ENCODE peak calls at places on chromosomes 5 and 9, in five cellular contexts. Z, P, L, W and O are unnamed samples.

GRCh38 chr5:159854916-159855315 is 61.4 kb upstream of the ADRA1B start:
- DNase-seq in Z (no peak), P (no peak), L (no peak), W (no peak), O (no peak)

GRCh38 chr5:60671899-60672692 is 27.9 kb downstream of the DEPDC1B start:
- DNase-seq in Z (no peak), P (no peak), L (no peak), W (no peak), O (peak)

GRCh38 chr9:127182901-127183746 is 60.7 kb upstream of the ANGPTL2 start:
- DNase-seq in Z (no peak), P (no peak), L (peak), W (no peak), O (no peak)

GRCh38 chr5:61823796-61824195 is 482.2 kb upstream of the KIF2A start:
- DNase-seq in Z (no peak), P (no peak), L (no peak), W (no peak), O (no peak)

GRCh38 chr9:88593537-88594185 is 58.7 kb downstream of the NXNL2 start:
- DNase-seq in Z (peak), P (peak), L (no peak), W (peak), O (peak)

GRCh38 chr5:129749101-129749500 is 1.2 kb downstream of the MINAR2 start:
- DNase-seq in Z (no peak), P (no peak), L (no peak), W (no peak), O (no peak)

GRCh38 chr5:151680944-151681427 is 5.7 kb downstream of the SPARC start:
- DNase-seq in Z (peak), P (no peak), L (peak), W (no peak), O (no peak)

GRCh38 chr5:55540024-55540423 is 5.3 kb upstream of the PLPP1 start:
- DNase-seq in Z (no peak), P (no peak), L (no peak), W (no peak), O (no peak)

GRCh38 chr5:139457653-139458306 is 4.8 kb downstream of the ECSCR start:
- DNase-seq in Z (no peak), P (no peak), L (peak), W (no peak), O (no peak)

GRCh38 chr9:95124582-95125359 is 192.7 kb downstream of the FANCC start:
- DNase-seq in Z (no peak), P (no peak), L (no peak), W (no peak), O (no peak)

GRCh38 chr5:114822885-114823284 is 346.8 kb downstream of the TRIM36 start:
- DNase-seq in Z (no peak), P (no peak), L (no peak), W (no peak), O (no peak)

GRCh38 chr9:116741742-116742141 is 54.6 kb downstream of the TRIM32 start:
- DNase-seq in Z (no peak), P (no peak), L (no peak), W (no peak), O (no peak)

GRCh38 chr9:6552033-6552737 is 93.3 kb downstream of the GLDC start:
- DNase-seq in Z (no peak), P (peak), L (no peak), W (no peak), O (no peak)

GRCh38 chr9:123637596-123637939 is 281.6 kb downstream of the CRB2 start:
- DNase-seq in Z (no peak), P (no peak), L (no peak), W (no peak), O (no peak)

GRCh38 chr9:6024035-6024554 is 8.7 kb upstream of the RANBP6 start:
- DNase-seq in Z (no peak), P (peak), L (no peak), W (no peak), O (peak)

GRCh38 chr9:90546200-90546599 is 96.4 kb downstream of the DIRAS2 start:
- DNase-seq in Z (no peak), P (no peak), L (no peak), W (no peak), O (peak)

GRCh38 chr5:24747327-24747726 is 102.5 kb upstream of the CDH10 start:
- DNase-seq in Z (no peak), P (no peak), L (no peak), W (no peak), O (no peak)

GRCh38 chr9:134474058-134474370 is 147.8 kb downstream of the RXRA start:
- DNase-seq in Z (peak), P (no peak), L (no peak), W (no peak), O (no peak)

GRCh38 chr9:81814404-81814793 is 113.8 kb upstream of the SPATA31D4 start:
- DNase-seq in Z (no peak), P (no peak), L (no peak), W (no peak), O (no peak)

GRCh38 chr5:18553269-18553668 is 919.0 kb downstream of the TAF11L14 start:
- DNase-seq in Z (no peak), P (no peak), L (no peak), W (no peak), O (no peak)

GRCh38 chr9:133164209-133164590 is 486 bp upstream of the GBGT1 start:
- DNase-seq in Z (no peak), P (no peak), L (no peak), W (no peak), O (no peak)

GRCh38 chr9:125747053-125747764 is at the start of gene PBX3:
- DNase-seq in Z (peak), P (peak), L (peak), W (peak), O (peak)

GRCh38 chr5:67211926-67212325 is 15.3 kb upstream of the CD180 start:
- DNase-seq in Z (no peak), P (no peak), L (peak), W (no peak), O (no peak)

GRCh38 chr5:68431181-68431580 is 215.6 kb downstream of the PIK3R1 start:
- DNase-seq in Z (no peak), P (no peak), L (no peak), W (no peak), O (no peak)

GRCh38 chr5:119366537-119366874 is 10.7 kb downstream of the TNFAIP8 start:
- DNase-seq in Z (no peak), P (no peak), L (no peak), W (no peak), O (no peak)

GRCh38 chr5:107618233-107618632 is 52.5 kb downstream of the EFNA5 start:
- DNase-seq in Z (no peak), P (peak), L (no peak), W (no peak), O (no peak)

GRCh38 chr5:76715734-76716455 is at the start of gene F2R:
- DNase-seq in Z (peak), P (peak), L (no peak), W (peak), O (peak)

GRCh38 chr5:169052207-169052606 is 248.7 kb downstream of the SLIT3 start:
- DNase-seq in Z (no peak), P (no peak), L (no peak), W (no peak), O (no peak)

GRCh38 chr5:3913264-3913663 is 317.6 kb downstream of the IRX1 start:
- DNase-seq in Z (no peak), P (no peak), L (no peak), W (no peak), O (no peak)

GRCh38 chr9:36721846-36722588 is 149.3 kb downstream of the MELK start:
- DNase-seq in Z (no peak), P (peak), L (no peak), W (no peak), O (peak)

GRCh38 chr9:22214021-22214420 is 204.9 kb upstream of the CDKN2B start:
- DNase-seq in Z (no peak), P (no peak), L (no peak), W (no peak), O (no peak)

GRCh38 chr5:9207820-9208418 is 338.0 kb downstream of the SEMA5A start:
- DNase-seq in Z (no peak), P (peak), L (no peak), W (no peak), O (peak)

GRCh38 chr5:92566113-92566767 is 1014.8 kb downstream of the NR2F1-AS1 start:
- DNase-seq in Z (no peak), P (no peak), L (no peak), W (no peak), O (no peak)

GRCh38 chr5:54388811-54389210 is 66.7 kb upstream of the HSPB3 start:
- DNase-seq in Z (no peak), P (no peak), L (no peak), W (no peak), O (no peak)

GRCh38 chr5:172871982-172872381 is 37.9 kb downstream of the ERGIC1 start:
- DNase-seq in Z (no peak), P (peak), L (no peak), W (no peak), O (no peak)

GRCh38 chr9:131048332-131048731 is 39.4 kb downstream of the LAMC3 start:
- DNase-seq in Z (no peak), P (no peak), L (no peak), W (no peak), O (no peak)

GRCh38 chr9:137368431-137369110 is 54.4 kb downstream of the EXD3 start:
- DNase-seq in Z (peak), P (no peak), L (peak), W (no peak), O (no peak)

GRCh38 chr9:129774791-129775149 is 21.9 kb upstream of the PTGES start:
- DNase-seq in Z (no peak), P (no peak), L (no peak), W (no peak), O (no peak)

GRCh38 chr9:129775443-129775842 is 22.6 kb upstream of the PTGES start:
- DNase-seq in Z (no peak), P (no peak), L (no peak), W (no peak), O (no peak)

GRCh38 chr9:129776938-129777768 is 24.3 kb upstream of the PTGES start:
- DNase-seq in Z (peak), P (peak), L (peak), W (peak), O (peak)

GRCh38 chr9:129777769-129778130 is 24.9 kb upstream of the PTGES start:
- DNase-seq in Z (no peak), P (no peak), L (no peak), W (no peak), O (no peak)

DNA sequence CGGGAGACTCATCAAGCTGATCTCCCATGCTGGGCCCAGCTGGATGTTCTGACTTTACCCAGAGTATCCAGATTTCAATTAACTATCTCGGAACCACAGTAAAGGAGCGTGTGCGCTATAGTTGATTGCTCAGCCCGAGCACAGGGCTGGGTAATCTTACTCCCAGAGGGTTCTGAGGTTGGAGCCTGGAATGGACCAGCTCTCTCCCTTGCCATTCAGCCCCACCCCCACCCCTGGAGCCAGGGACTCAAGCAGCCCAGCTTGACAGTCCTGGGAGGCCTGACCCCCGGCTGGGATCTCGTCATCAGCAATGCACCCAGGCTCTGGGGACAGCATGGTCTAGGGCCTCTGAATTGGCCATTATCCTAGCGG is 23.7 kb upstream of the PTGES start:
- DNase-seq in Z (peak), P (no peak), L (no peak), W (no peak), O (no peak)
- H3K27ac ChIP-seq in Z (peak), P (no peak), L (peak), W (no peak), O (no peak)

GRCh38 chr5:43042176-43042625 is 2.1 kb upstream of the ANXA2R start:
- DNase-seq in Z (peak), P (no peak), L (peak), W (peak), O (peak)
- H3K27ac ChIP-seq in Z (peak), P (peak), L (peak), W (peak), O (peak)

GRCh38 chr5:37720550-37720952 is 119.3 kb downstream of the GDNF start:
- DNase-seq in Z (no peak), P (no peak), L (no peak), W (no peak), O (no peak)

GRCh38 chr5:37723147-37723961 is 116.5 kb downstream of the GDNF start:
- DNase-seq in Z (no peak), P (no peak), L (peak), W (no peak), O (no peak)

GRCh38 chr5:37722236-37723146 is 117.3 kb downstream of the GDNF start:
- DNase-seq in Z (no peak), P (peak), L (no peak), W (no peak), O (no peak)

GRCh38 chr5:37724395-37725125 is 115.3 kb downstream of the GDNF start:
- DNase-seq in Z (no peak), P (no peak), L (peak), W (no peak), O (no peak)

DNA sequence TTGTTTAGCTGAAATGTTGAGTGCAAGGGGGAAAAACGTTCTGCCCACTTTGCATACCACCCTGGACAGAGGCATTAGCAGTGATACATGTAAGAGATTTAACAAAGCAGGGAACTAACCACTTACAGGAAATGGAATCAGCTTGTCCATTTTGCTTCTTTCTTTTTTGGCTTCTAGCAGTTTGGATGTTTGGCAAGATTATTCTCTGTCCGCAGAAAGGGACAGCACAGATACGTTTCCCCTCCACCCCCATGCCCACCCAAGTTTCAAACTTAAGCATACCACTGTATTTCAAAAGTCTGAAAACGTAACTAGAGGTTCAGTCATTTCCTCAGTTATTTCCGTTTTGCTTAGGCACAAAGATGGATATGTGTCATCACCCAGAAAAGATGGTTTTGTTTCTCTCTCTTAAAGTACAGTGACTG is 118.4 kb downstream of the GDNF start:
- DNase-seq in Z (no peak), P (peak), L (no peak), W (no peak), O (no peak)
- H3K27ac ChIP-seq in Z (no peak), P (peak), L (no peak), W (no peak), O (no peak)

DNA sequence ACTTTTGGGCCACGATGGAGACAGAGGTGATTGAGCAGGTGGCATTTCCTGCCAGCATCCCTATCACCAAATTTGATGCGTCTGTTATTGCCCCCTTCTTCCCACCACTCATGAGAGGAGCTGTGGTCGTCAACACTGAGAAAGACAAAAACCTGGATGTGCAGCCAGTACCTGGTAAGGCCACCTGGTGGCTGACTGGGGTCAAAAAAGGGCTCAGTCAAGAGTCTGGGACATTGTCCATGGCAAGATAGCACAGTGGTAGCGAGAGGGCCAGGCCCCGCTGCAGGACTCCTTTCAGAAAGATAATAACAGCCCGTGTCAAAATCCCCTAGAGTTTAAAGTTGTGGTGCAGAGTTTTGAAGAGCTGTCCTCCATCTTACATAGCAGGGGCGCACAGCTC is 40.8 kb downstream of the CSF1R start:
- DNase-seq in Z (no peak), P (no peak), L (no peak), W (no peak), O (no peak)
- H3K27ac ChIP-seq in Z (no peak), P (no peak), L (no peak), W (no peak), O (no peak)

GRCh38 chr5:64665243-64665642 is 25.1 kb upstream of the SHISAL2B start:
- DNase-seq in Z (no peak), P (no peak), L (no peak), W (no peak), O (no peak)
- H3K27ac ChIP-seq in Z (no peak), P (no peak), L (no peak), W (no peak), O (no peak)

GRCh38 chr9:112891521-112891920 is 845 bp upstream of the SLC46A2 start:
- DNase-seq in Z (no peak), P (no peak), L (no peak), W (no peak), O (no peak)

GRCh38 chr9:112894031-112894430 is 3.4 kb upstream of the SLC46A2 start:
- DNase-seq in Z (no peak), P (peak), L (no peak), W (no peak), O (no peak)

GRCh38 chr9:112898872-112899281 is 8.2 kb upstream of the SLC46A2 start:
- DNase-seq in Z (no peak), P (no peak), L (no peak), W (no peak), O (no peak)

GRCh38 chr9:112896131-112896530 is 5.5 kb upstream of the SLC46A2 start:
- DNase-seq in Z (no peak), P (no peak), L (no peak), W (no peak), O (no peak)

GRCh38 chr9:112894699-112895098 is 4.0 kb upstream of the SLC46A2 start:
- DNase-seq in Z (no peak), P (no peak), L (no peak), W (no peak), O (no peak)
- H3K27ac ChIP-seq in Z (peak), P (no peak), L (no peak), W (no peak), O (no peak)

GRCh38 chr5:176612855-176613254 is 2.9 kb upstream of the GPRIN1 start:
- DNase-seq in Z (no peak), P (no peak), L (no peak), W (no peak), O (no peak)
- H3K27ac ChIP-seq in Z (no peak), P (no peak), L (no peak), W (no peak), O (no peak)

GRCh38 chr5:34685485-34686197 is 29.5 kb downstream of the RAI14 start:
- DNase-seq in Z (no peak), P (peak), L (no peak), W (no peak), O (no peak)

GRCh38 chr5:34688015-34688800 is 32.1 kb downstream of the RAI14 start:
- DNase-seq in Z (no peak), P (no peak), L (no peak), W (no peak), O (no peak)

GRCh38 chr5:34684980-34685352 is 28.8 kb downstream of the RAI14 start:
- DNase-seq in Z (no peak), P (no peak), L (no peak), W (no peak), O (no peak)

GRCh38 chr5:34686762-34687268 is 30.7 kb downstream of the RAI14 start:
- DNase-seq in Z (peak), P (peak), L (peak), W (no peak), O (peak)

GRCh38 chr5:34687269-34688011 is 31.3 kb downstream of the RAI14 start:
- DNase-seq in Z (no peak), P (no peak), L (no peak), W (no peak), O (peak)
- H3K27ac ChIP-seq in Z (peak), P (peak), L (peak), W (no peak), O (no peak)

DNA sequence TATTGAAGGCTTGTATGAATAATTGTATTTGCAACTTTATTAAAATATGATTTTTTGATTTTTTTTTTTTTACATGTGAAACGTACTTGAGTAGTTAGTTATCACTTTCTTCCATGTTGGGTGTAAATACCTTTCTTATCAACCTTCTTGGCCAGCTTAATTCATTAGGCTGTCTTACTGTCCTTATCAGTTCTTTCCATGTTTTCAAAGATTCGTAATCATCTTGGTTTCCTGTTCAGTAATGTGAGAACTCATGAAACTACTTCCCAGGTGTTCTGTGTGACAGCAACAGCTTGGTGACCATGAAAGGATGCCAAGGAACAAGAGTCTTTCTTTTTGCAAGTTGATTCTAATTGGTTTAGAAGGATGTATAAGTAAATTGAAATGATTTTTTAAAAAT is 100.0 kb downstream of the ADGRV1 start:
- DNase-seq in Z (no peak), P (no peak), L (no peak), W (no peak), O (no peak)
- H3K27ac ChIP-seq in Z (no peak), P (no peak), L (no peak), W (no peak), O (no peak)